ENCODE peak calls at places on chromosome 1, in five cellular contexts. N, F, D, V and T are unnamed samples.

GRCh38 chr1:181936768-181937581 is 124.5 kb downstream of the ZNF648 start:
- DNase-seq in N (no peak), F (peak), D (no peak), V (peak), T (no peak)

GRCh38 chr1:24673336-24673735 is 30.2 kb downstream of the SRRM1 start:
- DNase-seq in N (peak), F (no peak), D (no peak), V (no peak), T (no peak)

GRCh38 chr1:3599816-3600215 is 11.5 kb downstream of the MEGF6 start:
- DNase-seq in N (no peak), F (no peak), D (no peak), V (no peak), T (no peak)

GRCh38 chr1:152141971-152142584 is 16.9 kb downstream of the RPTN start:
- DNase-seq in N (peak), F (no peak), D (no peak), V (peak), T (no peak)

GRCh38 chr1:171800342-171800741 is 18.9 kb downstream of the METTL13 start:
- DNase-seq in N (no peak), F (no peak), D (no peak), V (no peak), T (no peak)

GRCh38 chr1:48898894-48899293 is 122.2 kb upstream of the BEND5 start:
- DNase-seq in N (no peak), F (no peak), D (no peak), V (no peak), T (no peak)

GRCh38 chr1:152510503-152510902 is at the start of gene LCE5A:
- DNase-seq in N (no peak), F (no peak), D (no peak), V (no peak), T (no peak)

GRCh38 chr1:151905070-151905442 is 4.3 kb downstream of the THEM4 start:
- DNase-seq in N (peak), F (no peak), D (peak), V (no peak), T (no peak)